ENCODE peak calls at places on chromosomes 6 and 20, in nine cellular contexts. Y, S, V, W, B, M, Z, U and T are unnamed samples.

GRCh38 chr6:28742668-28743270 is 181.0 kb downstream of the TRIM27 start:
- DNase-seq in Y (peak), S (peak), V (no peak), W (no peak), B (peak), M (no peak), Z (peak), U (no peak), T (no peak)

GRCh38 chr20:33316343-33316742 is 33.3 kb downstream of the BPIFB1 start:
- DNase-seq in Y (no peak), S (no peak), V (no peak), W (no peak), B (no peak), M (no peak), Z (no peak), U (no peak), T (no peak)

GRCh38 chr6:80126657-80127350 is 20.3 kb downstream of the BCKDHB start:
- DNase-seq in Y (no peak), S (no peak), V (no peak), W (peak), B (no peak), M (no peak), Z (no peak), U (no peak), T (peak)

GRCh38 chr6:75526502-75527127 is 33.0 kb upstream of the FILIP1 start:
- DNase-seq in Y (peak), S (peak), V (peak), W (peak), B (peak), M (peak), Z (peak), U (peak), T (peak)

GRCh38 chr20:53736757-53737403 is 143.2 kb upstream of the ZNF217 start:
- DNase-seq in Y (peak), S (no peak), V (no peak), W (no peak), B (no peak), M (no peak), Z (no peak), U (no peak), T (peak)

GRCh38 chr20:63775096-63775978 is 35.8 kb downstream of the SLC2A4RG start:
- DNase-seq in Y (no peak), S (peak), V (no peak), W (no peak), B (peak), M (no peak), Z (peak), U (no peak), T (no peak)

GRCh38 chr20:38065764-38066375 is 32.3 kb downstream of the RPRD1B start:
- DNase-seq in Y (no peak), S (no peak), V (no peak), W (no peak), B (no peak), M (peak), Z (no peak), U (no peak), T (no peak)

GRCh38 chr20:59063358-59064213 is 21.0 kb upstream of the PRELID3B start:
- DNase-seq in Y (peak), S (peak), V (no peak), W (no peak), B (peak), M (no peak), Z (no peak), U (no peak), T (no peak)

GRCh38 chr20:4601630-4602296 is 119.9 kb upstream of the PRND start:
- DNase-seq in Y (no peak), S (peak), V (peak), W (no peak), B (peak), M (peak), Z (no peak), U (no peak), T (peak)

GRCh38 chr6:113635222-113635970 is 221.7 kb upstream of the MARCKS start:
- DNase-seq in Y (no peak), S (no peak), V (no peak), W (no peak), B (no peak), M (no peak), Z (no peak), U (no peak), T (no peak)

GRCh38 chr20:63171991-63172390 is 43.9 kb downstream of the YTHDF1 start:
- DNase-seq in Y (no peak), S (no peak), V (no peak), W (no peak), B (no peak), M (no peak), Z (no peak), U (no peak), T (no peak)

GRCh38 chr6:123808556-123808955 is 4.9 kb downstream of the NKAIN2 start:
- DNase-seq in Y (no peak), S (no peak), V (no peak), W (no peak), B (no peak), M (peak), Z (no peak), U (no peak), T (no peak)

GRCh38 chr6:160391419-160392116 is 43.4 kb downstream of the SLC22A3 start:
- DNase-seq in Y (peak), S (peak), V (no peak), W (peak), B (no peak), M (no peak), Z (no peak), U (no peak), T (peak)

GRCh38 chr6:3628143-3628840 is 123.2 kb downstream of the PXDC1 start:
- DNase-seq in Y (no peak), S (no peak), V (no peak), W (no peak), B (no peak), M (no peak), Z (no peak), U (no peak), T (peak)

GRCh38 chr6:146770275-146770964 is 171.6 kb downstream of the ADGB start:
- DNase-seq in Y (no peak), S (no peak), V (no peak), W (no peak), B (no peak), M (no peak), Z (no peak), U (no peak), T (no peak)

GRCh38 chr6:49692534-49692933 is 20.8 kb downstream of the CRISP2 start:
- DNase-seq in Y (no peak), S (no peak), V (no peak), W (no peak), B (no peak), M (no peak), Z (no peak), U (no peak), T (no peak)

GRCh38 chr6:125922322-125922860 is 34.2 kb upstream of the HINT3 start:
- DNase-seq in Y (no peak), S (no peak), V (no peak), W (peak), B (no peak), M (no peak), Z (no peak), U (no peak), T (no peak)

GRCh38 chr6:138289739-138290138 is 71.4 kb upstream of the PBOV1 start:
- DNase-seq in Y (no peak), S (no peak), V (no peak), W (no peak), B (peak), M (no peak), Z (peak), U (no peak), T (peak)

GRCh38 chr20:8357703-8358102 is 225.6 kb downstream of the PLCB1 start:
- DNase-seq in Y (no peak), S (no peak), V (no peak), W (no peak), B (no peak), M (no peak), Z (no peak), U (no peak), T (no peak)

GRCh38 chr20:15763344-15763743 is 809.9 kb downstream of the KIF16B start:
- DNase-seq in Y (peak), S (no peak), V (no peak), W (no peak), B (no peak), M (no peak), Z (no peak), U (no peak), T (no peak)

GRCh38 chr6:17584241-17584803 is 15.8 kb upstream of the FAM8A1 start:
- DNase-seq in Y (peak), S (peak), V (peak), W (no peak), B (peak), M (peak), Z (no peak), U (no peak), T (peak)

GRCh38 chr20:48956052-48956451 is 34.5 kb downstream of the ARFGEF2 start:
- DNase-seq in Y (no peak), S (no peak), V (no peak), W (no peak), B (no peak), M (no peak), Z (no peak), U (no peak), T (no peak)

GRCh38 chr6:155377061-155377460 is 62.8 kb upstream of the TFB1M start:
- DNase-seq in Y (peak), S (peak), V (no peak), W (no peak), B (no peak), M (no peak), Z (no peak), U (no peak), T (no peak)

GRCh38 chr6:48610846-48611245 is 499.8 kb upstream of the PTCHD4 start:
- DNase-seq in Y (peak), S (peak), V (no peak), W (no peak), B (no peak), M (no peak), Z (no peak), U (no peak), T (no peak)

GRCh38 chr20:381581-382290 is 1.2 kb downstream of the TRIB3 start:
- DNase-seq in Y (peak), S (peak), V (peak), W (peak), B (peak), M (no peak), Z (peak), U (peak), T (peak)